ENCODE peak calls at places on chromosomes 11 and 22, in four cellular contexts. One of them, this sample, is unnamed. For H3K4me1, the result is how much of the 10 kb centered on the place peaks cover.

GRCh38 chr11:18699848-18700261 is 1.3 kb downstream of the TMEM86A start:
- DNase-seq in cardiac muscle cell: no peak
- DNase-seq in H9: no peak
- DNase-seq in colonic mucosa: no peak
- DNase-seq in this sample: no peak

GRCh38 chr11:94196363-94196762 is 67.7 kb downstream of the PANX1 start:
- DNase-seq in cardiac muscle cell: no peak
- DNase-seq in colonic mucosa: no peak
- DNase-seq in H9: no peak
- DNase-seq in this sample: no peak

GRCh38 chr22:36360871-36361383 is 26.8 kb downstream of the MYH9 start:
- DNase-seq in H9: no peak
- DNase-seq in cardiac muscle cell: no peak
- DNase-seq in colonic mucosa: no peak
- DNase-seq in this sample: no peak

GRCh38 chr22:32662587-32662915 is 139.0 kb upstream of the TIMP3 start:
- DNase-seq in H9: no peak
- DNase-seq in colonic mucosa: no peak
- DNase-seq in cardiac muscle cell: no peak
- DNase-seq in this sample: no peak

GRCh38 chr22:35863432-35863831 is 145.8 kb downstream of the APOL5 start:
- DNase-seq in colonic mucosa: no peak
- DNase-seq in cardiac muscle cell: no peak
- DNase-seq in H9: no peak
- DNase-seq in this sample: no peak

GRCh38 chr11:3163241-3163981 is 1.7 kb downstream of the OSBPL5 start:
- DNase-seq in colonic mucosa: no peak
- DNase-seq in H9: no peak
- DNase-seq in cardiac muscle cell: no peak
- DNase-seq in this sample: no peak

GRCh38 chr11:80155412-80156017 is 714.7 kb upstream of the TENM4 start:
- DNase-seq in H9: no peak
- DNase-seq in cardiac muscle cell: peak
- DNase-seq in colonic mucosa: no peak
- DNase-seq in this sample: no peak

GRCh38 chr11:45724145-45724544 is 58.7 kb upstream of the CHST1 start:
- DNase-seq in cardiac muscle cell: peak
- DNase-seq in H9: peak
- DNase-seq in colonic mucosa: no peak
- DNase-seq in this sample: no peak

GRCh38 chr11:34907934-34908593 is 8.1 kb downstream of the APIP start:
- DNase-seq in cardiac muscle cell: no peak
- DNase-seq in colonic mucosa: no peak
- DNase-seq in H9: no peak
- DNase-seq in this sample: no peak

GRCh38 chr22:48171294-48171693 is 1408.8 kb downstream of the TBC1D22A start:
- DNase-seq in colonic mucosa: no peak
- DNase-seq in cardiac muscle cell: peak
- DNase-seq in H9: peak
- DNase-seq in this sample: no peak

GRCh38 chr22:19607198-19608113 is 83.2 kb upstream of the CLDN5 start:
- DNase-seq in H9: peak
- DNase-seq in cardiac muscle cell: no peak
- DNase-seq in colonic mucosa: no peak
- DNase-seq in this sample: no peak

DNA sequence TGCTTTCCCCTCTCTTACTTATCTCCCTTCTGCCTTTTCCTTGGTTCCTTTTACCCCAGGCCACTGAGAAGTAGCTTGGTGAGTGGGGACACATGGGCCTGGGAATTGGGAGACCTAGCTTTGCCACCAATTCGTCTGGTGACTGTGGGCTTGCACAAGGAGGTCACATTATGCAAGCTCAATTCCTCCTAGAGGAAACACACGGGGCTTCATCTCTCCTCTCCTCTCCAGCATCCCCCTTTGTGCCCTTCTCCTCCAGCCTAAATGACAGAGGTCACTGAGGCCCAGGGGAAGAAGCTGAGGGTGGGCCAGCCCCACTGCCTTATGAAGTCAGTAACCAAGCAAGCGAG is 2.2 kb downstream of the CLCF1 start:
- DNase-seq in colonic mucosa: no peak
- DNase-seq in cardiac muscle cell: no peak
- DNase-seq in H9: no peak
- DNase-seq in this sample: no peak
- H3K4me1 ChIP-seq in colonic mucosa: under half
- H3K4me1 ChIP-seq in cardiac muscle cell: under half
- H3K4me1 ChIP-seq in H9: under half
- H3K4me1 ChIP-seq in this sample: half or more

DNA sequence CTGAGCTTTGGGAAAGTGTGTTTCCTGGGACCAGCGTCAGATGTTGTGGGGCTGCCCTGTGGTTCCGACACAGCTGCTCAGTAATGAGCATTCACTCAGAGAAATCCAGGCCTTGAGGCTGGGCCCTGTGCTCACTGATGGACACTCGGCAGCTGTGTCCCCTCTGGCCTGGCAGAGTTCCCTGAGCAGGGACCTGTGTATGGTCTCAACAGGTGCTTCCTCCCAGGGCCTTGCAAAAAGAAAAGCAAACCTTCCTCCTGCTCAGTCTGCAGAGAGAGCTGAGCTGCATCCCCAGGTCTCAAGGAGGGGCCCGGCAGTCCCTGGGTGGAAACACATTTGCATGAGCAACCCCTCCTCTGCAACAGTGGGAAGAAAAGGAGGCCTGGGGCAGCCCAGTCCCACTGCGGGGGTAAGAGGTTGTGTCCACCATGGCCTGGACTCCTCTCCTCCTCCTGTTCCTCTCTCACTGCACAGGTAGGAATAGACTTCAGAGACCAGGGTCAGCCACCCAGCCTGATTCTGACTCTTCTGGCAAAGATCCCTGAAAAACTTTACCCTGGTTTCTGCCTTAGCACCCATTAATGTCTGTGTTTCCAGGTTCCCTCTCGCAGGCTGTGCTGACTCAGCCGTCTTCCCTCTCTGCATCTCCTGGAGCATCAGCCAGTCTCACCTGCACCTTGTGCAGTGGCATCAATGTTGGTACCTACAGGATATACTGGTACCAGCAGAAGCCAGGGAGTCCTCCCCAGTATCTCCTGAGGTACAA is 131.2 kb downstream of the VPREB1 start:
- DNase-seq in colonic mucosa: no peak
- DNase-seq in cardiac muscle cell: no peak
- DNase-seq in H9: no peak
- DNase-seq in this sample: no peak
- H3K4me1 ChIP-seq in colonic mucosa: under half
- H3K4me1 ChIP-seq in cardiac muscle cell: under half
- H3K4me1 ChIP-seq in H9: under half
- H3K4me1 ChIP-seq in this sample: under half

GRCh38 chr22:23847991-23848864 is 9.4 kb upstream of the DERL3 start:
- DNase-seq in cardiac muscle cell: peak
- DNase-seq in colonic mucosa: no peak
- DNase-seq in H9: peak
- DNase-seq in this sample: no peak

GRCh38 chr22:23847310-23847920 is 8.6 kb upstream of the DERL3 start:
- DNase-seq in cardiac muscle cell: no peak
- DNase-seq in H9: no peak
- DNase-seq in colonic mucosa: no peak
- DNase-seq in this sample: no peak

GRCh38 chr22:23841736-23842404 is 3.1 kb upstream of the DERL3 start:
- DNase-seq in H9: no peak
- DNase-seq in colonic mucosa: no peak
- DNase-seq in cardiac muscle cell: peak
- DNase-seq in this sample: no peak

GRCh38 chr22:23845661-23846469 is 7.1 kb upstream of the DERL3 start:
- DNase-seq in cardiac muscle cell: no peak
- DNase-seq in colonic mucosa: no peak
- DNase-seq in H9: no peak
- DNase-seq in this sample: no peak

DNA sequence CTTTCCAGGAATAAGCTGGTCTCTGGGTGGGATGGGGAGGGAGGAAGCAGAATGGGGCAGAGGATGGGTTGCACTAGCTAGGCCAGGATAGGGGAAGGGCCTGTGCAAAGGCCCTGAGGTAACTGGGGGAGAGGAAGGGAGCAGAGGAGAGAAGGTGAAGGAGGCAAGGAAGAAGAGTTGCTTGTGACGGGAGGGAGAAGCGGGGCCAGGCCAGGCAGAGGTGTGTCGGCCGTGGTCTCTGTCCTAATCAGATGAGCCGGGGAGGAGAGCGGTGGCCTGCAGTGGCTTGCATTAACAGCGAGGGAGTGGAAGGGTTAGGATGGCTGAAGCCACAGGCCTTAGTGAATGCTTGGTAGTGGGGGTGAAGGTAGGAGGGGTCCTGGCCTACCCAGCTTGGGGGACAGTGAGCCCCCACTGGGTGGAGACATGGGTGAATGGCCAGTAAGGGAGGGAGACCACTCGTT is 6.0 kb upstream of the DERL3 start:
- DNase-seq in cardiac muscle cell: no peak
- DNase-seq in colonic mucosa: no peak
- DNase-seq in H9: no peak
- DNase-seq in this sample: no peak
- H3K4me1 ChIP-seq in cardiac muscle cell: half or more
- H3K4me1 ChIP-seq in colonic mucosa: under half
- H3K4me1 ChIP-seq in H9: under half
- H3K4me1 ChIP-seq in this sample: under half

GRCh38 chr11:13861411-13861810 is 101.1 kb upstream of the SPON1 start:
- DNase-seq in colonic mucosa: no peak
- DNase-seq in H9: no peak
- DNase-seq in cardiac muscle cell: no peak
- DNase-seq in this sample: no peak
- H3K4me1 ChIP-seq in colonic mucosa: under half
- H3K4me1 ChIP-seq in H9: under half
- H3K4me1 ChIP-seq in cardiac muscle cell: under half
- H3K4me1 ChIP-seq in this sample: under half

GRCh38 chr11:101866619-101867491 is 48.0 kb upstream of the CEP126 start:
- DNase-seq in cardiac muscle cell: no peak
- DNase-seq in colonic mucosa: no peak
- DNase-seq in H9: no peak
- DNase-seq in this sample: no peak
- H3K4me1 ChIP-seq in cardiac muscle cell: under half
- H3K4me1 ChIP-seq in colonic mucosa: under half
- H3K4me1 ChIP-seq in H9: under half
- H3K4me1 ChIP-seq in this sample: under half

This sample was measured in esophagus squamous epithelium.